ENCODE peak calls at places on chromosomes 6 and 20, in five cellular contexts. G is body of pancreas, T is colonic mucosa, L is endothelial cell of umbilical vein, S is brain microvascular endothelial cell. V is an unnamed sample.

GRCh38 chr6:160788806-160789205 is 86.8 kb downstream of the PLG start:
- DNase-seq in G (no peak), T (no peak), L (no peak), S (no peak), V (no peak)

GRCh38 chr6:170533792-170534191 is 19.3 kb downstream of the PSMB1 start:
- DNase-seq in G (no peak), T (no peak), L (no peak), S (no peak), V (no peak)

GRCh38 chr6:135779213-135779612 is 72.3 kb upstream of the PDE7B start:
- DNase-seq in G (no peak), T (no peak), L (no peak), S (no peak), V (no peak)

GRCh38 chr20:12482661-12483060 is 526.1 kb upstream of the SPTLC3 start:
- DNase-seq in G (no peak), T (no peak), L (no peak), S (no peak), V (no peak)

GRCh38 chr6:28537509-28538140 is 11.9 kb downstream of the GPX5 start:
- DNase-seq in G (no peak), T (no peak), L (no peak), S (peak), V (peak)

GRCh38 chr6:81697564-81697963 is 54.9 kb downstream of the TENT5A start:
- DNase-seq in G (no peak), T (no peak), L (no peak), S (peak), V (peak)

GRCh38 chr6:128598561-128598960 is 78.2 kb upstream of the PTPRK start:
- DNase-seq in G (no peak), T (no peak), L (no peak), S (no peak), V (peak)

GRCh38 chr6:41712651-41713103 is 22.7 kb downstream of the TFEB start:
- DNase-seq in G (peak), T (no peak), L (no peak), S (no peak), V (no peak)

GRCh38 chr6:71103150-71103549 is 146.3 kb upstream of the B3GAT2 start:
- DNase-seq in G (no peak), T (no peak), L (no peak), S (no peak), V (no peak)

GRCh38 chr20:23100021-23100753 is 14.1 kb upstream of the CD93 start:
- DNase-seq in G (no peak), T (no peak), L (no peak), S (no peak), V (no peak)

GRCh38 chr20:39716796-39717341 is 754.7 kb downstream of the DHX35 start:
- DNase-seq in G (no peak), T (no peak), L (no peak), S (no peak), V (peak)

GRCh38 chr6:139161169-139161568 is 26.3 kb downstream of the HECA start:
- DNase-seq in G (no peak), T (no peak), L (no peak), S (no peak), V (peak)

GRCh38 chr6:154169193-154169847 is 130.3 kb downstream of the OPRM1 start:
- DNase-seq in G (no peak), T (no peak), L (no peak), S (no peak), V (no peak)

GRCh38 chr6:35166160-35166919 is 25.2 kb upstream of the TCP11 start:
- DNase-seq in G (no peak), T (peak), L (no peak), S (no peak), V (no peak)

GRCh38 chr6:33497157-33497556 is 42.8 kb downstream of the ZBTB9 start:
- DNase-seq in G (no peak), T (no peak), L (no peak), S (no peak), V (no peak)

GRCh38 chr6:14429396-14429795 is 311.8 kb downstream of the CD83 start:
- DNase-seq in G (no peak), T (no peak), L (no peak), S (no peak), V (no peak)

GRCh38 chr20:309306-309840 is 12.0 kb downstream of the ZCCHC3 start:
- DNase-seq in G (no peak), T (no peak), L (no peak), S (no peak), V (no peak)

GRCh38 chr20:17172826-17173420 is 53.9 kb upstream of the PCSK2 start:
- DNase-seq in G (no peak), T (no peak), L (no peak), S (no peak), V (no peak)

GRCh38 chr6:70108230-70108629 is 194.7 kb downstream of the COL9A1 start:
- DNase-seq in G (no peak), T (no peak), L (peak), S (peak), V (peak)

GRCh38 chr6:149454405-149454848 is 30.4 kb downstream of the ZC3H12D start:
- DNase-seq in G (peak), T (peak), L (peak), S (peak), V (no peak)

GRCh38 chr6:45816674-45817297 is 198.9 kb downstream of the CLIC5 start:
- DNase-seq in G (no peak), T (no peak), L (no peak), S (no peak), V (no peak)

GRCh38 chr20:663315-664090 is 10.5 kb upstream of the SRXN1 start:
- DNase-seq in G (no peak), T (no peak), L (no peak), S (no peak), V (no peak)

GRCh38 chr20:25676164-25676809 is 20.4 kb downstream of the ZNF337 start:
- DNase-seq in G (no peak), T (no peak), L (no peak), S (peak), V (no peak)

GRCh38 chr6:141426400-141426980 is 706.2 kb upstream of the GJE1 start:
- DNase-seq in G (no peak), T (no peak), L (no peak), S (no peak), V (no peak)

GRCh38 chr20:50745634-50746137 is 14.3 kb downstream of the PARD6B start:
- DNase-seq in G (no peak), T (peak), L (no peak), S (no peak), V (no peak)

GRCh38 chr6:142802124-142802523 is 142.9 kb downstream of the HIVEP2 start:
- DNase-seq in G (no peak), T (no peak), L (peak), S (peak), V (peak)

GRCh38 chr6:32621372-32621771 is 15.8 kb upstream of the HLA-DQA1 start:
- DNase-seq in G (no peak), T (no peak), L (no peak), S (no peak), V (no peak)

GRCh38 chr6:30101423-30101938 is 11.4 kb downstream of the TRIM31 start:
- DNase-seq in G (no peak), T (no peak), L (peak), S (no peak), V (no peak)

GRCh38 chr6:36765943-36766648 is 68.5 kb downstream of the RAB44 start:
- DNase-seq in G (peak), T (peak), L (peak), S (peak), V (peak)

GRCh38 chr6:12232339-12232738 is 57.8 kb upstream of the EDN1 start:
- DNase-seq in G (no peak), T (no peak), L (no peak), S (peak), V (peak)

V was measured in GM12865.